ENCODE peak calls at places on chromosomes 4 and X, in ten cellular contexts. F is CD8-positive, alpha-beta T cell; P is coronary artery; O is fibroblast of gingiva; S is RWPE1; M is activated CD8-positive, alpha-beta memory T cell treated with anti-CD3 and anti-CD28 coated beads for 48 hours; I is B cell; N is cardiac muscle cell; H is NCI-H187 treated with DMSO at 0.1 percent for 48 hours; R is C1 segment of cervical spinal cord. Q is an unnamed sample.

GRCh38 chr4:78608684-78609083 is 57.1 kb downstream of the ANXA3 start:
- DNase-seq in N (no peak), O (no peak), R (no peak), M (no peak), F (no peak), S (no peak), P (no peak), I (no peak), H (no peak), Q (no peak)

GRCh38 chr4:4430492-4431195 is 43.7 kb downstream of the NSG1 start:
- DNase-seq in R (no peak), N (peak), I (no peak), H (no peak), O (peak), F (peak), P (no peak), S (peak), M (no peak), Q (peak)

GRCh38 chr4:123836919-123837605 is 440.5 kb downstream of the SPRY1 start:
- DNase-seq in O (no peak), P (no peak), N (no peak), I (no peak), R (no peak), F (no peak), S (no peak), M (no peak), H (no peak), Q (no peak)

GRCh38 chr4:71685975-71686374 is 97.9 kb downstream of the GC start:
- DNase-seq in M (no peak), F (no peak), P (no peak), I (no peak), N (no peak), R (no peak), H (no peak), O (no peak), S (no peak), Q (no peak)

GRCh38 chr4:48780867-48781219 is 764 bp upstream of the FRYL start:
- DNase-seq in P (no peak), S (no peak), N (no peak), M (peak), O (peak), H (no peak), R (no peak), F (no peak), I (peak), Q (no peak)

GRCh38 chrX:46268429-46268828 is 276.8 kb downstream of the ZNF674 start:
- DNase-seq in S (peak), O (peak), I (no peak), H (no peak), N (no peak), P (no peak), M (no peak), R (no peak), F (no peak), Q (peak)

GRCh38 chr4:105902550-105903262 is 7.4 kb downstream of the NPNT start:
- DNase-seq in R (no peak), M (no peak), O (no peak), S (no peak), I (no peak), N (no peak), H (no peak), F (no peak), P (no peak), Q (no peak)

GRCh38 chrX:37434362-37434761 is 85.2 kb downstream of the PRRG1 start:
- DNase-seq in M (no peak), P (no peak), I (no peak), H (no peak), O (no peak), S (no peak), R (no peak), F (no peak), N (no peak), Q (no peak)

GRCh38 chr4:177385576-177386320 is 56.5 kb downstream of the AGA start:
- DNase-seq in F (no peak), I (no peak), H (no peak), S (no peak), O (peak), P (no peak), R (no peak), N (no peak), M (no peak), Q (no peak)

GRCh38 chr4:3651267-3651846 is 114.8 kb upstream of the ADRA2C start:
- DNase-seq in S (no peak), R (no peak), I (no peak), O (no peak), H (no peak), F (no peak), P (no peak), M (no peak), N (no peak), Q (no peak)

GRCh38 chr4:139550724-139551429 is 5.1 kb downstream of the SETD7 start:
- DNase-seq in M (no peak), O (no peak), P (no peak), F (no peak), R (no peak), H (no peak), I (no peak), S (no peak), N (peak), Q (no peak)

GRCh38 chr4:105598787-105599186 is 46.4 kb downstream of the ARHGEF38 start:
- DNase-seq in F (no peak), N (no peak), P (no peak), H (no peak), S (no peak), I (no peak), O (no peak), R (no peak), M (no peak), Q (no peak)

GRCh38 chr4:174394915-174395314 is 111.2 kb downstream of the CEP44 start:
- DNase-seq in P (no peak), O (peak), S (peak), I (no peak), R (no peak), N (no peak), F (no peak), M (no peak), H (no peak), Q (no peak)

GRCh38 chrX:1658083-1658463 is 43.2 kb downstream of the ASMT start:
- DNase-seq in N (peak), H (no peak), S (no peak), F (no peak), O (no peak), M (no peak), R (no peak), P (no peak), I (no peak), Q (no peak)

GRCh38 chr4:101279377-101279871 is 67.9 kb downstream of the PPP3CA start:
- DNase-seq in R (no peak), N (no peak), O (peak), H (no peak), I (peak), P (no peak), F (no peak), M (no peak), S (no peak), Q (no peak)

GRCh38 chrX:118973389-118974087 is 880 bp upstream of the LONRF3 start:
- DNase-seq in O (no peak), M (no peak), P (no peak), I (no peak), R (peak), S (no peak), H (no peak), F (no peak), N (no peak), Q (no peak)

GRCh38 chr4:16765549-16765948 is 132.9 kb downstream of the LDB2 start:
- DNase-seq in N (no peak), S (no peak), R (no peak), H (no peak), O (no peak), F (no peak), I (no peak), P (no peak), M (no peak), Q (no peak)

GRCh38 chrX:39377171-39377570 is 575.9 kb downstream of the MID1IP1 start:
- DNase-seq in O (no peak), N (no peak), I (no peak), M (no peak), P (no peak), F (no peak), R (no peak), H (no peak), S (no peak), Q (no peak)

GRCh38 chr4:8255698-8256441 is 13.7 kb upstream of the HTRA3 start:
- DNase-seq in S (no peak), F (no peak), M (no peak), P (no peak), H (no peak), R (no peak), O (no peak), N (no peak), I (no peak), Q (no peak)

GRCh38 chr4:139732991-139733555 is 67.5 kb downstream of the MGST2 start:
- DNase-seq in O (no peak), M (no peak), F (no peak), R (no peak), I (no peak), S (no peak), N (no peak), P (no peak), H (no peak), Q (no peak)

GRCh38 chr4:15793506-15794363 is 15.6 kb downstream of the CD38 start:
- DNase-seq in F (no peak), S (no peak), M (no peak), I (no peak), H (no peak), P (no peak), R (no peak), O (no peak), N (no peak), Q (no peak)

GRCh38 chrX:4547218-4547836 is 833.9 kb upstream of the PRKX start:
- DNase-seq in M (peak), S (no peak), P (no peak), O (peak), I (no peak), R (peak), F (no peak), N (peak), H (no peak), Q (peak)

GRCh38 chr4:142817442-142817841 is 28.7 kb downstream of the INPP4B start:
- DNase-seq in M (no peak), R (no peak), H (peak), S (peak), F (no peak), P (no peak), I (no peak), N (no peak), O (peak), Q (peak)

GRCh38 chrX:68942141-68942540 is 113.3 kb downstream of the EFNB1 start:
- DNase-seq in F (no peak), M (no peak), H (no peak), S (no peak), R (no peak), I (no peak), N (no peak), O (no peak), P (peak), Q (no peak)

GRCh38 chr4:142353149-142353738 is 492.9 kb downstream of the INPP4B start:
- DNase-seq in N (peak), S (peak), M (no peak), I (no peak), O (peak), R (no peak), H (no peak), P (no peak), F (no peak), Q (peak)

GRCh38 chr4:3516061-3516835 is 16.0 kb downstream of the LRPAP1 start:
- DNase-seq in N (no peak), F (no peak), P (no peak), M (no peak), H (no peak), I (no peak), O (no peak), R (no peak), S (no peak), Q (no peak)

GRCh38 chr4:7121174-7121573 is 53.3 kb upstream of the GRPEL1 start:
- DNase-seq in I (no peak), P (no peak), R (no peak), H (no peak), O (no peak), N (no peak), S (no peak), M (no peak), F (no peak), Q (no peak)

GRCh38 chr4:100811046-100811445 is 293.2 kb upstream of the EMCN start:
- DNase-seq in N (no peak), H (no peak), R (no peak), F (no peak), I (no peak), S (no peak), P (no peak), M (no peak), O (no peak), Q (no peak)

GRCh38 chr4:187504974-187505797 is 490.4 kb upstream of the ZFP42 start:
- DNase-seq in N (no peak), R (no peak), P (no peak), S (no peak), H (no peak), F (no peak), I (no peak), M (no peak), O (no peak), Q (no peak)

GRCh38 chr4:24915121-24915922 is 2.5 kb upstream of the CCDC149 start:
- DNase-seq in R (no peak), F (no peak), H (no peak), O (no peak), S (no peak), P (no peak), I (no peak), N (peak), M (no peak), Q (no peak)

GRCh38 chr4:76969941-76970529 is 20.5 kb downstream of the SEPTIN11 start:
- DNase-seq in S (no peak), M (no peak), R (no peak), H (peak), O (no peak), P (no peak), F (no peak), N (no peak), I (no peak), Q (no peak)